ENCODE peak calls at places on chromosomes 4 and X, in eight cellular contexts. G is fibroblast of lung, K is MM.1S, O is IMR-90, H is mammary epithelial cell, V is Karpas-422, T is mesendoderm, Y is GM23248. R is an unnamed sample.

GRCh38 chr4:113823291-113823659 is 61.7 kb upstream of the CAMK2D start:
- DNase-seq in G (peak; percentile 76), K (peak; percentile 54), O (peak; percentile 43), H (no peak), V (no peak), T (no peak), Y (no peak), R (no peak)

GRCh38 chr4:41865306-41865980 is 69.8 kb upstream of the TMEM33 start:
- DNase-seq in G (no peak), K (no peak), O (no peak), H (no peak), V (no peak), T (peak; percentile 42), Y (peak; percentile 24), R (no peak)

GRCh38 chr4:127214001-127214400 is 418.8 kb upstream of the INTU start:
- DNase-seq in G (peak; percentile 32), K (no peak), O (no peak), H (no peak), V (no peak), T (no peak), Y (no peak), R (no peak)

GRCh38 chr4:53905935-53906377 is 158.4 kb downstream of the CHIC2 start:
- DNase-seq in G (peak; percentile 76), K (peak; percentile 66), O (peak; percentile 78), H (peak; percentile 61), V (peak; percentile 76), T (peak; percentile 86), Y (peak; percentile 73), R (no peak)

GRCh38 chr4:80243274-80244018 is 23.0 kb upstream of the FGF5 start:
- DNase-seq in G (no peak), K (no peak), O (no peak), H (no peak), V (no peak), T (no peak), Y (no peak), R (no peak)

GRCh38 chr4:137647375-137647774 is 115.1 kb upstream of the PCDH18 start:
- DNase-seq in G (no peak), K (peak; percentile 79), O (no peak), H (no peak), V (no peak), T (no peak), Y (no peak), R (no peak)

GRCh38 chr4:82833696-82834313 is 35.2 kb upstream of the SCD5 start:
- DNase-seq in G (peak; percentile 88), K (no peak), O (peak; percentile 94), H (peak; percentile 69), V (no peak), T (no peak), Y (peak; percentile 96), R (peak; percentile 74)

GRCh38 chr4:182975806-182976205 is 58.6 kb upstream of the DCTD start:
- DNase-seq in G (peak; percentile 92), K (no peak), O (peak; percentile 90), H (peak; percentile 96), V (no peak), T (no peak), Y (peak; percentile 92), R (peak; percentile 95)

GRCh38 chr4:121212801-121213200 is 48.7 kb upstream of the TNIP3 start:
- DNase-seq in G (no peak), K (no peak), O (no peak), H (no peak), V (no peak), T (no peak), Y (no peak), R (no peak)

GRCh38 chr4:89410687-89411086 is 103.1 kb upstream of the GPRIN3 start:
- DNase-seq in G (peak; percentile 94), K (no peak), O (peak; percentile 52), H (peak; percentile 21), V (no peak), T (peak; percentile 84), Y (peak; percentile 77), R (no peak)

GRCh38 chr4:25108556-25108955 is 51.7 kb downstream of the SEPSECS start:
- DNase-seq in G (no peak), K (no peak), O (no peak), H (no peak), V (no peak), T (no peak), Y (no peak), R (no peak)

GRCh38 chrX:40543661-40544328 is 37.0 kb upstream of the ATP6AP2 start:
- DNase-seq in G (peak; percentile 51), K (peak; percentile 26), O (peak; percentile 71), H (peak; percentile 55), V (peak; percentile 84), T (peak; percentile 81), Y (peak; percentile 46), R (peak; percentile 90)

GRCh38 chr4:102783006-102783405 is 22.2 kb upstream of the MANBA start:
- DNase-seq in G (no peak), K (no peak), O (peak; percentile 24), H (no peak), V (no peak), T (no peak), Y (peak; percentile 47), R (no peak)

GRCh38 chr4:80926891-80927290 is 103.6 kb upstream of the BMP3 start:
- DNase-seq in G (no peak), K (no peak), O (no peak), H (no peak), V (no peak), T (no peak), Y (no peak), R (no peak)

GRCh38 chr4:171308661-171309060 is 504.5 kb upstream of the GALNTL6 start:
- DNase-seq in G (no peak), K (no peak), O (no peak), H (no peak), V (no peak), T (no peak), Y (no peak), R (no peak)

GRCh38 chr4:153099391-153100140 is 104.7 kb upstream of the TRIM2 start:
- DNase-seq in G (no peak), K (no peak), O (no peak), H (no peak), V (no peak), T (no peak), Y (no peak), R (no peak)

GRCh38 chr4:138062929-138063328 is 179.2 kb downstream of the SLC7A11 start:
- DNase-seq in G (peak; percentile 64), K (no peak), O (peak; percentile 79), H (peak; percentile 32), V (no peak), T (peak; percentile 75), Y (peak; percentile 67), R (peak; percentile 65)

GRCh38 chr4:121308328-121308663 is 72.5 kb downstream of the QRFPR start:
- DNase-seq in G (peak; percentile 14), K (no peak), O (no peak), H (peak; percentile 32), V (no peak), T (peak; percentile 52), Y (peak; percentile 9), R (no peak)

GRCh38 chr4:80186666-80187065 is 10.6 kb upstream of the PRDM8 start:
- DNase-seq in G (no peak), K (no peak), O (no peak), H (no peak), V (no peak), T (no peak), Y (no peak), R (no peak)

GRCh38 chr4:186067757-186068385 is 1.1 kb upstream of the TLR3 start:
- DNase-seq in G (peak; percentile 28), K (peak; percentile 83), O (peak; percentile 19), H (peak; percentile 32), V (peak; percentile 73), T (peak; percentile 65), Y (peak; percentile 64), R (peak; percentile 68)

GRCh38 chrX:39950035-39950688 is 147.6 kb downstream of the BCOR start:
- DNase-seq in G (peak; percentile 30), K (no peak), O (peak; percentile 33), H (peak; percentile 31), V (peak; percentile 42), T (peak; percentile 51), Y (peak; percentile 36), R (no peak)

DNA sequence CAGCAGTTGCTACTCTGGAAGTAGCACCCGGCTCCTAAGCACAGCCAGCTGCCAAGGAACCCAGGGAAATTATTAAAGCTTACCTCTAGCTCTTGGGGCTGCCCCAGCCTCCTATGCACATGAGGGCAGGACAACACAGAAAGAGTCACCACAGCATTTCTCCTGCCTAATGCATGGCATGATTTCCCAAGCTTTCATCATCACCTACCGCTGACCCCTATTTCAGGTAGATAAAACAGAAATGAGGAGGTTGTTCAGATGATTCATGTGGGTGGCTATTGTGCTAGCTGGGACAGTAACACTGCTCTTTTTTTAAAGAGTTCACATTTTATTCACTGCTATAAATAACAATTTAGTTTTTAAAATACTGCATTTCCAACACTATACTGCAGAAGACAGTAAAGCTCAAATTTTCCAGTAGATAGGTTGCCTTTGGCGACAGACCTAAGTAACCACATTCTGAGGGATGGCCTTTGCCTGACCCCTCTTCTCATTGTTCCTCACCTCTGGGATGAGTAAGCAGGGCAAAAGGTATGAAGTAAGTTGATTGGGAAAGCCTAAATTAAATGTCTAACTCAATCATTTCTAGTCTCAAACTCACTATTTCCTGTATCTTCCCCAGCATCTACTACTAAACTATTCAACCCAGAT is 16.7 kb downstream of the CASK start:
- DNase-seq in G (peak; percentile 65), K (no peak), O (no peak), H (peak; percentile 74), V (no peak), T (no peak), Y (peak; percentile 10), R (peak; percentile 28)
- H3K4me2 ChIP-seq in G (no peak overlapping the region), K (no peak overlapping the region), O (no peak overlapping the region), H (peak overlapping the region; percentile 42), V (no peak overlapping the region), T (no peak overlapping the region), Y (no peak overlapping the region), R (no peak overlapping the region)

GRCh38 chr4:7054106-7054880 is 11.1 kb downstream of the TADA2B start:
- DNase-seq in G (no peak), K (no peak), O (no peak), H (no peak), V (no peak), T (no peak), Y (no peak), R (no peak)
- H3K4me2 ChIP-seq in G (no peak overlapping the region), K (no peak overlapping the region), O (no peak overlapping the region), H (no peak overlapping the region), V (no peak overlapping the region), T (no peak overlapping the region), Y (no peak overlapping the region), R (no peak overlapping the region)

DNA sequence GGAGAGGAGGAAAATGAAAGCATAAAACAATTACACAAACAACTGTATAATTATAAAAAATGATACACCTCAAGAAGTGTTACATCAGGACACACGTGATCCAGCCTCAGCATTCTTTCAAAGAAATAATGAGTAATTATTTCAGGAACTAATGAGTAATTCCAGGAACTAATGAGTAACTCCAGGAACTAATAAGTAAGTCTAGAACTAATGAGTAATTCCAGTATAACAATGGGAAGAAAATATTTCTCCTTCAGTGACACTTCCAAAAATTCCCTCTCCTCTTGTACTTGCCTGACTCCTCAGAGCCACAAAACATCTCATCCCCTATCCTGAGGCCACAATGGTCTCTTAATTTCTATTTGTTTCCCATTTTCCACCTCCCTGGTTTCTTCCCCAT is 63.5 kb upstream of the COL25A1 start:
- DNase-seq in G (peak; percentile 4), K (no peak), O (no peak), H (peak; percentile 15), V (no peak), T (no peak), Y (no peak), R (peak; percentile 78)
- H3K4me2 ChIP-seq in G (no peak overlapping the region), K (no peak overlapping the region), O (no peak overlapping the region), H (peak overlapping the region; percentile 28), V (no peak overlapping the region), T (no peak overlapping the region), Y (no peak overlapping the region), R (peak overlapping the region; percentile 69)

GRCh38 chr4:168385142-168385490 is 66.6 kb upstream of the DDX60 start:
- DNase-seq in G (no peak), K (no peak), O (no peak), H (no peak), V (no peak), T (no peak), Y (no peak), R (no peak)
- H3K4me2 ChIP-seq in G (no peak overlapping the region), K (no peak overlapping the region), O (no peak overlapping the region), H (no peak overlapping the region), V (no peak overlapping the region), T (no peak overlapping the region), Y (no peak overlapping the region), R (peak overlapping the region; percentile 7)

R was measured in endothelial cell of umbilical vein.